ENCODE peak calls at places on chromosomes 3 and 15, in eight cellular contexts. E is GM12878, P is HepG2, K is sigmoid colon, S is suprapubic skin, Z is upper lobe of left lung, O is H1, T is stomach. I is an unnamed sample. For H3K4me1, the result is how much of the 10 kb centered on the place peaks cover.

GRCh38 chr15:84934942-84935729 is 46.5 kb upstream of the PDE8A start:
- DNase-seq in S (no peak), E (no peak), Z (no peak), O (no peak), K (peak), T (no peak), P (peak), I (no peak)

GRCh38 chr15:59746777-59747176 is 57.7 kb upstream of the BNIP2 start:
- DNase-seq in O (no peak), E (no peak), P (no peak), T (no peak), K (no peak), S (no peak), Z (no peak), I (no peak)

GRCh38 chr3:161689699-161690098 is 193.1 kb downstream of the OTOL1 start:
- DNase-seq in K (no peak), P (no peak), O (no peak), E (no peak), S (no peak), T (no peak), Z (no peak), I (no peak)

GRCh38 chr15:44593042-44593736 is 56.2 kb downstream of the EIF3J start:
- DNase-seq in E (no peak), T (no peak), K (no peak), Z (no peak), S (no peak), O (no peak), P (no peak), I (no peak)

GRCh38 chr3:31132132-31132769 is 237.8 kb upstream of the GADL1 start:
- DNase-seq in K (no peak), O (no peak), T (no peak), S (no peak), P (peak), Z (no peak), E (peak), I (no peak)

GRCh38 chr15:77335298-77335697 is 84.6 kb downstream of the PEAK1 start:
- DNase-seq in K (no peak), O (no peak), S (no peak), T (no peak), P (no peak), E (no peak), Z (no peak), I (no peak)

GRCh38 chr3:128568602-128569490 is 75.8 kb upstream of the GATA2 start:
- DNase-seq in E (no peak), T (no peak), S (no peak), K (no peak), Z (no peak), O (no peak), P (no peak), I (no peak)

GRCh38 chr3:58179235-58180098 is 31.3 kb downstream of the DNASE1L3 start:
- DNase-seq in E (no peak), P (no peak), S (no peak), T (no peak), K (no peak), Z (no peak), O (no peak), I (no peak)

GRCh38 chr3:47889001-47889757 is 86.2 kb downstream of the DHX30 start:
- DNase-seq in K (no peak), P (no peak), E (no peak), O (no peak), Z (no peak), S (no peak), T (no peak), I (no peak)

GRCh38 chr3:17645074-17645698 is 97.2 kb downstream of the TBC1D5 start:
- DNase-seq in P (peak), Z (no peak), S (no peak), T (no peak), E (no peak), K (no peak), O (no peak), I (no peak)

GRCh38 chr3:8554725-8555621 is 53.4 kb downstream of the LMCD1 start:
- DNase-seq in O (peak), Z (no peak), S (peak), P (no peak), E (no peak), K (no peak), T (no peak), I (no peak)

GRCh38 chr15:35437157-35437556 is 108.8 kb downstream of the DPH6 start:
- DNase-seq in P (no peak), O (no peak), E (no peak), K (no peak), T (no peak), Z (no peak), S (no peak), I (no peak)

GRCh38 chr3:127545711-127546457 is 44.6 kb downstream of the TPRA1 start:
- DNase-seq in K (peak), S (no peak), O (no peak), P (no peak), Z (no peak), T (no peak), E (no peak), I (no peak)

GRCh38 chr15:101476756-101477155 is 12.8 kb downstream of the PCSK6 start:
- DNase-seq in E (no peak), Z (no peak), S (no peak), P (no peak), K (no peak), T (no peak), O (no peak), I (no peak)

GRCh38 chr3:45972534-45973402 is 22.9 kb downstream of the FYCO1 start:
- DNase-seq in P (no peak), E (no peak), O (no peak), T (no peak), Z (peak), S (no peak), K (peak), I (no peak)

GRCh38 chr3:39267631-39268553 is 11.9 kb downstream of the CX3CR1 start:
- DNase-seq in Z (no peak), P (no peak), K (no peak), T (no peak), O (no peak), E (no peak), S (no peak), I (no peak)

GRCh38 chr15:90230071-90230494 is 3.7 kb downstream of the CIB1 start:
- DNase-seq in Z (no peak), K (no peak), E (no peak), T (peak), S (no peak), P (no peak), O (no peak), I (peak)
- H3K4me1 ChIP-seq in Z (under half), K (under half), E (under half), T (under half), S (under half), P (under half), O (under half), I (under half)

GRCh38 chr3:13881536-13882410 is 1.9 kb upstream of the WNT7A start:
- DNase-seq in E (no peak), T (no peak), S (peak), Z (no peak), O (no peak), P (no peak), K (peak), I (no peak)
- TF ChIP-seq EP300 in E (no peak), T (no peak), S (no peak), Z (no peak), O (no peak), P (no peak), K (no peak), I (no peak)

GRCh38 chr15:87527416-87527815 is 729.1 kb downstream of the NTRK3 start:
- DNase-seq in K (no peak), E (no peak), T (no peak), Z (no peak), O (no peak), S (no peak), P (no peak), I (no peak)
- TF ChIP-seq POLR2AphosphoS5 in K (no peak), E (no peak), T (no peak), Z (no peak), O (no peak), S (no peak), P (no peak), I (no peak)

GRCh38 chr15:89369548-89369947 is 34.9 kb upstream of the POLG start:
- DNase-seq in O (no peak), K (no peak), Z (no peak), T (no peak), S (no peak), P (no peak), E (no peak), I (no peak)
- H3K4me1 ChIP-seq in O (under half), K (under half), Z (under half), T (under half), S (under half), P (under half), E (under half), I (under half)

DNA sequence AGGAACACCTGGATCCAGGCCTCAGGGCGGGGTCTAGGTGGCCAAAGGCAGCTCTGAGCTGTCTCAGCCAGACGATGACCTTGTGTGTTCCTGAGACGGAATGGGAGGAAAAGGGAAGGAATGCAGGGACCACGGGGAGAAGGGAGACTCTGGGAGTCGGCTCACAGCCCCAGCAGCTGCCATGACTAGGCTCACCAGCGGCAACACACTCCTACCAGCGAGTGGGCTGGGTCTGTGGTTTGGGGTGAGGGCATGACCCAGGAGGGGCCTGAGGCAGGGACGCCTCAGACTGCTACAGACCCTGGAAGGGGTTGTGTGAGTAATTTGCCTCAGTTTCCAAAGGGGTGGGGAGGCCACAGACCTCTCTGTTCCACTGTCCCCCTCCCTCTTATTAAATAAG is 19.8 kb downstream of the IQSEC1 start:
- DNase-seq in P (no peak), K (no peak), E (no peak), O (no peak), Z (no peak), T (no peak), S (no peak), I (no peak)
- TF ChIP-seq EP300 in P (no peak), K (no peak), E (no peak), O (no peak), Z (no peak), T (no peak), S (no peak), I (no peak)

GRCh38 chr3:148629006-148629405 is 68.7 kb upstream of the AGTR1 start:
- DNase-seq in K (no peak), O (no peak), T (no peak), Z (no peak), S (no peak), E (no peak), P (no peak), I (no peak)
- TF ChIP-seq POLR2AphosphoS5 in K (no peak), O (no peak), T (no peak), Z (no peak), S (no peak), E (no peak), P (no peak), I (no peak)

DNA sequence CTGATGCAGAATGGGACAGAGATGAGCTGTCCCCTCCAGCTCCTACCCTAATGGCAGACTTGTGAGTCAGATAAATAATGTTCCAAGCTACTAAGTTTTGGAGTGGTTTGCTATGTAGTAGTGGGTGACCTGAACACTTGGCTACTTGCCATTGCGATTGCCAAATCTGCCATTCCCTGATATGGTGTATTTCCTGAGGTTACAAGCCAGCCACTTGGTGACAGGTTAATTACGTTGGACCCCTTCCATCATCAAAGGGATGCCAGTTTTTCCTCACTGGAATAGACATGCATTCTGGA is 33.6 kb downstream of the MORF4L1 start:
- DNase-seq in T (peak), S (no peak), P (peak), K (no peak), O (no peak), E (no peak), Z (peak), I (no peak)
- H3K4me1 ChIP-seq in T (under half), S (under half), P (under half), K (under half), O (under half), E (under half), Z (under half), I (under half)

DNA sequence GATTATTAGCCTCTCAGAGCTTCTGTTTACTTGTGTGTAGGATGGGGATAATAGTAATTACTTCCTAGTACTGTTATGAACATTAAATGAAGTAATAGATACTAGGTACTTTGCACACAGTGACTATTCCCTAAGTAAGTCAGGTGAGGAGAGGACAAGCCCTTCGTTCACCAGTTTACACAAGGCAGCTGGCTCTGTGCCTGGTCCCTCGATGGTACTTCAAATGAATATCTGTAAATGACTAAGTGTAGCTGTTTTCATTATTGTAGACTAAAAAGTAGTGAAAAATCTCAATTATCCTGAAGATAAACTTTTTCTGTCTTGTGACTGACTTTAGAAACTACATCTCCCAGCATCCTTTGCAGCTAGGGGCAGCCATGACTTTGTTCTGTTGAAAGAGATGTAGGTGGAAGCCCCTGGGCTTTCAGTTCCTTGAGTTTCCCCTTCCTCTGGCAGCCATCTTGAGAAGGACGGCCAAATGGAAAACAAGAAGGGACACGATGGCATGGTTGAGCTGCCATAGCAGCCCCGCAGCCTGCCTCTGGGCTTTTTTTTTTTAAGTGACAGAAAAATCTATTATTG is 11.7 kb upstream of the WNT7A start:
- DNase-seq in P (no peak), E (no peak), K (no peak), Z (peak), S (no peak), T (no peak), O (no peak), I (no peak)
- TF ChIP-seq EP300 in P (no peak), E (no peak), K (no peak), Z (no peak), S (no peak), T (no peak), O (no peak), I (no peak)

GRCh38 chr15:39618063-39618823 is 37.4 kb downstream of the THBS1 start:
- DNase-seq in E (no peak), K (no peak), Z (no peak), T (no peak), S (no peak), P (no peak), O (no peak), I (no peak)
- TF ChIP-seq POLR2AphosphoS5 in E (no peak), K (no peak), Z (no peak), T (no peak), S (no peak), P (no peak), O (no peak), I (no peak)